ENCODE peak calls at places on chromosomes 5 and 9, in four cellular contexts. S is H1, G is H9, H is IMR-90. N is an unnamed sample.

GRCh38 chr9:89746385-89747116 is 141.7 kb downstream of the GADD45G start:
- DNase-seq in S (no peak), G (no peak), H (no peak), N (no peak)

GRCh38 chr5:175878544-175879438 is 7.4 kb downstream of the CPLX2 start:
- DNase-seq in S (peak; percentile 71), G (peak; percentile 77), H (no peak), N (peak; percentile 7)

GRCh38 chr5:175694371-175695160 is 36.7 kb downstream of the HRH2 start:
- DNase-seq in S (no peak), G (no peak), H (no peak), N (no peak)

GRCh38 chr9:93007529-93008058 is 50.9 kb upstream of the SUSD3 start:
- DNase-seq in S (peak; percentile 37), G (peak; percentile 23), H (no peak), N (no peak)

GRCh38 chr5:80082731-80083114 is 47.6 kb downstream of the THBS4 start:
- DNase-seq in S (peak; percentile 93), G (peak; percentile 89), H (peak; percentile 70), N (peak; percentile 60)

GRCh38 chr9:135506327-135507103 is 6.0 kb downstream of the MRPS2 start:
- DNase-seq in S (peak; percentile 58), G (peak; percentile 65), H (no peak), N (no peak)

GRCh38 chr5:127875235-127876021 is 172.2 kb downstream of the CCDC192 start:
- DNase-seq in S (peak; percentile 54), G (peak; percentile 62), H (peak; percentile 52), N (peak; percentile 38)

GRCh38 chr9:2158729-2159128 is 143.6 kb downstream of the SMARCA2 start:
- DNase-seq in S (no peak), G (no peak), H (no peak), N (no peak)

GRCh38 chr5:66987540-66987939 is 209.1 kb downstream of the CD180 start:
- DNase-seq in S (no peak), G (no peak), H (no peak), N (no peak)

GRCh38 chr5:32612134-32612888 is 27.0 kb downstream of the SUB1 start:
- DNase-seq in S (no peak), G (no peak), H (peak; percentile 20), N (peak; percentile 30)

GRCh38 chr5:167849874-167850273 is 441.6 kb upstream of the WWC1 start:
- DNase-seq in S (no peak), G (no peak), H (no peak), N (no peak)

GRCh38 chr9:99181206-99181605 is 40.5 kb downstream of the ALG2 start:
- DNase-seq in S (no peak), G (no peak), H (no peak), N (no peak)

GRCh38 chr9:82763631-82764030 is 299.3 kb downstream of the RASEF start:
- DNase-seq in S (no peak), G (no peak), H (no peak), N (no peak)

GRCh38 chr5:53997736-53998627 is 312.4 kb downstream of the ARL15 start:
- DNase-seq in S (no peak), G (no peak), H (no peak), N (no peak)

GRCh38 chr5:78806544-78806943 is 158.0 kb upstream of the LHFPL2 start:
- DNase-seq in S (no peak), G (no peak), H (peak; percentile 94), N (peak; percentile 74)

GRCh38 chr9:126956929-126957686 is 42.5 kb downstream of the RALGPS1 start:
- DNase-seq in S (peak; percentile 45), G (no peak), H (peak; percentile 81), N (no peak)

GRCh38 chr5:157311595-157311994 is 45.7 kb downstream of the CYFIP2 start:
- DNase-seq in S (no peak), G (no peak), H (no peak), N (no peak)

GRCh38 chr5:65098393-65098792 is 329.7 kb downstream of the CWC27 start:
- DNase-seq in S (no peak), G (no peak), H (no peak), N (peak; percentile 24)

GRCh38 chr9:101326501-101326900 is 58.3 kb downstream of the BAAT start:
- DNase-seq in S (no peak), G (no peak), H (no peak), N (no peak)

GRCh38 chr9:20558609-20559016 is 63.7 kb downstream of the MLLT3 start:
- DNase-seq in S (no peak), G (no peak), H (peak; percentile 93), N (no peak)

GRCh38 chr5:59673438-59674058 is 220.0 kb downstream of the PDE4D start:
- DNase-seq in S (no peak), G (no peak), H (peak; percentile 49), N (peak; percentile 86)

GRCh38 chr5:82931110-82931509 is 146.1 kb downstream of the TMEM167A start:
- DNase-seq in S (no peak), G (no peak), H (peak; percentile 15), N (no peak)

GRCh38 chr5:95631265-95631957 is 11.5 kb downstream of the GPR150 start:
- DNase-seq in S (no peak), G (no peak), H (peak; percentile 89), N (no peak)

GRCh38 chr9:113152699-113153098 is 1.9 kb downstream of the SLC31A2 start:
- DNase-seq in S (no peak), G (no peak), H (no peak), N (no peak)

GRCh38 chr9:110847661-110848060 is 179.1 kb downstream of the MUSK start:
- DNase-seq in S (no peak), G (no peak), H (peak; percentile 60), N (no peak)

GRCh38 chr5:42583322-42583721 is 160.1 kb downstream of the GHR start:
- DNase-seq in S (peak; percentile 54), G (peak; percentile 62), H (peak; percentile 38), N (peak; percentile 55)

DNA sequence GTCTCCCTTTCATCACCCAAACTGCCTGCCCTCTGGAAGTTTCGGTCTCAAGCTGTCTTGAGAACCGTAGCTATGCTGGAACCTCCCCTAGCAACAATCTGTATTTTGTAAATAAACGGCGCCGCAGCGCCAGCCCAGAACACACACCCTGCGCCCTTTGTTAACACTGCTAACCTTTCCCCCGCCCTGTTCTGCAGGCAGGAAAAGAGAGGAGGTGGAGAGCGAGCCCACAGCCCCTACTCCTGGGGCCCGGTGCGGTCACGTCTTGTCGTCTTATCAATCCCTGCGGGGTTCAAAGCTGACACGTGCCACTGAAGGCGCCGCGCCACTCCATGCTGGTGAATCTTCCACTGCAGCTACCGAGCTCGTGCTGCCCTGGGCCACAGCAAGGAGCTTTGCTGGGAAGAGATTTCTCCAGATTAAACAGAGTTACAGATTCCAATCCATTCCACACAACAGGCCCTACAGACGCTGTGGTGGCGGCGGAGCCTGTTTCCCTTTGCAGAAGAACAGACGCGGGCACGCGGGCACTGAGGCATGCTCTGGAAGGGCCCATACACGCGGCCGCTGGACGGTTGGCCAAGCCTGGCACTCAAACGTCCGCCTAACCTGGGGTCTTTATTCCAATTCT is 25.3 kb downstream of the ZDHHC11B start:
- DNase-seq in S (no peak), G (peak; percentile 46), H (no peak), N (peak; percentile 100)
- H3K23ac ChIP-seq in S (no peak overlapping the region), G (no peak overlapping the region), H (no peak overlapping the region), N (no peak overlapping the region)

GRCh38 chr5:141513021-141513626 is 24.2 kb downstream of the PCDHGC5 start:
- DNase-seq in S (peak; percentile 70), G (no peak), H (peak; percentile 59), N (no peak)

GRCh38 chr5:141515141-141515540 is 26.3 kb downstream of the PCDHGC5 start:
- DNase-seq in S (no peak), G (no peak), H (no peak), N (no peak)

GRCh38 chr5:141514330-141515111 is 25.6 kb downstream of the PCDHGC5 start:
- DNase-seq in S (no peak), G (peak; percentile 89), H (peak; percentile 54), N (no peak)

GRCh38 chr5:141512390-141513020 is 23.6 kb downstream of the PCDHGC5 start:
- DNase-seq in S (peak; percentile 99), G (peak; percentile 97), H (peak; percentile 54), N (peak; percentile 73)

DNA sequence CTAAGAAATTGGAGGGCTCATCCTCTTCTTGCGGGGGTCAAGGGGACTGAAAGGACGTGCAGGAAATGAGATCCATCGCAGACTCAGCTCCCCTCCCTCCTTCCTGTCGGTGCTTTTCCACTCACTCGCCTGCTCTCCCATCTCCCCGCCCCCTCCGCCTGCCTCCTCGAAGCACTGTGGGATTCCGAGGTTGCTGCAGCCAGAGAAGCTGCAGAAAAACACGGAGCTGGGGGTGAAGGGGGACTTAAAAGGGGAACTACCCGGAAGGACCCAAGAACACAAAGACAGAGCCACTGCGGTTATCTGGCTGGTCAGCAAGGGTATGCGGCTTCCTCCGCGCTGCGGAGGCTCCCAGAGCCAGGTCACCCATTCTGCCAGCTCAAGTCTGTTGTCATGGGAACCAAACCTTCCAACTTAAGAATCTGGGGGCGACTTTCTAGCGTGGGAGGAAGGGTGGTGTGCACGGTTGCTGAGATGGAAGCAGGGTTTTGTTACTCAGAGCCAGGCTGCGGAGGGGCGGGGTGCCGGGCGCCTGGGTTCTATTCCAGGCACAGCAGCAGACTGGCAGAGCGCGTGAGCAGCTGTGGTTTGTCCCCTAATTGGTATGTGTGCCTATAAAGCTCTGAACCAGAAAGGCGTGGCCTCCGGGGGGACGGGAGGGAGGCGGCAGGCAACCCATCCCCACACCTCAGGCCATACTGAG is 24.9 kb downstream of the PCDHGC5 start:
- DNase-seq in S (peak; percentile 80), G (peak; percentile 85), H (peak; percentile 87), N (peak; percentile 43)
- H3K4me1 ChIP-seq in S (peaks cover 7% of the 10 kb centered on the region), G (no peaks in the 10 kb centered on the region), H (peaks cover 59% of the 10 kb centered on the region), N (peaks cover 70% of the 10 kb centered on the region)

GRCh38 chr5:141875022-141875740 is 3.0 kb downstream of the PCDH1 start:
- DNase-seq in S (no peak), G (no peak), H (no peak), N (no peak)
- H3K23ac ChIP-seq in S (no peak overlapping the region), G (no peak overlapping the region), H (no peak overlapping the region), N (no peak overlapping the region)

DNA sequence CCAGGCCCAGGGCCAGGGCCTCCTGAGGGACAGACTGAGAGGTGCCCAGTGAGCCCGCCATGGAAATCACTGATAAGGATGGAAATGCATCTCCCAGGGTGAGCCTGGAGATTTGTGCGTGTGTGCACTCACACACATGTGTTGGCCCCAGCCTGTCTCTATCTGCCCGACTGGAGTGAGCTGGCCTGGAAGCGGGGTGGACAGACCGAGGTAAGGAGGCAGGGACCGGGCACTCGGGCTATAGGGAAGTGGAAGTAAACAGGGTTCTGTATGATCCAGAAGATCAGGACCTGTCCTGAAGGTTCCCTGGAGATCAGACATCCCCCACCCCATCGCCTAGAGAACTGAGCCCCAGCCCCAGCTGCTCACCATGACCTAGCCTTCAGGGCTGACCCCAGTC is 17.4 kb downstream of the GFI1B start:
- DNase-seq in S (no peak), G (no peak), H (no peak), N (no peak)
- H3K4me1 ChIP-seq in S (no peaks in the 10 kb centered on the region), G (peaks cover 3% of the 10 kb centered on the region), H (no peaks in the 10 kb centered on the region), N (no peaks in the 10 kb centered on the region)

N was measured in trophoblast cell.